ENCODE peak calls at places on chromosomes 13 and 19, in eight cellular contexts. One of them, this sample, is unnamed. For H3K9me3 and H3K4me1, the result is how much of the 10 kb centered on the place peaks cover.

GRCh38 chr19:6421075-6422014 is 3.3 kb downstream of the KHSRP start:
- DNase-seq in mammary epithelial cell: no peak
- DNase-seq in psoas muscle: no peak
- DNase-seq in HCT116: no peak
- DNase-seq in cardiac muscle cell: no peak
- DNase-seq in body of pancreas: no peak
- DNase-seq in ascending aorta: no peak
- DNase-seq in thoracic aorta: no peak
- DNase-seq in this sample: no peak

GRCh38 chr19:5627395-5627904 is 4.6 kb downstream of the SAFB start:
- DNase-seq in mammary epithelial cell: no peak
- DNase-seq in psoas muscle: peak
- DNase-seq in HCT116: no peak
- DNase-seq in cardiac muscle cell: no peak
- DNase-seq in body of pancreas: peak
- DNase-seq in ascending aorta: peak
- DNase-seq in thoracic aorta: no peak
- DNase-seq in this sample: peak

GRCh38 chr13:43316997-43317396 is 293.6 kb downstream of the DNAJC15 start:
- DNase-seq in mammary epithelial cell: no peak
- DNase-seq in psoas muscle: peak
- DNase-seq in HCT116: no peak
- DNase-seq in cardiac muscle cell: peak
- DNase-seq in body of pancreas: peak
- DNase-seq in ascending aorta: no peak
- DNase-seq in thoracic aorta: no peak
- DNase-seq in this sample: no peak

GRCh38 chr13:113551081-113552000 is 33.2 kb upstream of the TFDP1 start:
- DNase-seq in mammary epithelial cell: no peak
- DNase-seq in psoas muscle: no peak
- DNase-seq in HCT116: no peak
- DNase-seq in cardiac muscle cell: no peak
- DNase-seq in body of pancreas: no peak
- DNase-seq in ascending aorta: peak
- DNase-seq in thoracic aorta: no peak
- DNase-seq in this sample: no peak

GRCh38 chr13:54232700-54233099 is 1204.1 kb downstream of the OLFM4 start:
- DNase-seq in mammary epithelial cell: no peak
- DNase-seq in psoas muscle: no peak
- DNase-seq in HCT116: no peak
- DNase-seq in cardiac muscle cell: no peak
- DNase-seq in body of pancreas: no peak
- DNase-seq in ascending aorta: no peak
- DNase-seq in thoracic aorta: no peak
- DNase-seq in this sample: no peak

GRCh38 chr19:49502866-49503581 is 6.8 kb downstream of the RPS11 start:
- DNase-seq in mammary epithelial cell: peak
- DNase-seq in psoas muscle: no peak
- DNase-seq in HCT116: peak
- DNase-seq in cardiac muscle cell: peak
- DNase-seq in body of pancreas: peak
- DNase-seq in ascending aorta: no peak
- DNase-seq in thoracic aorta: no peak
- DNase-seq in this sample: no peak

GRCh38 chr13:41418027-41418426 is 39.3 kb upstream of the RGCC start:
- DNase-seq in mammary epithelial cell: no peak
- DNase-seq in psoas muscle: no peak
- DNase-seq in HCT116: no peak
- DNase-seq in cardiac muscle cell: peak
- DNase-seq in body of pancreas: no peak
- DNase-seq in ascending aorta: no peak
- DNase-seq in thoracic aorta: no peak
- DNase-seq in this sample: no peak

GRCh38 chr19:53597023-53597422 is 34.8 kb upstream of the DPRX start:
- DNase-seq in mammary epithelial cell: peak
- DNase-seq in psoas muscle: no peak
- DNase-seq in HCT116: no peak
- DNase-seq in cardiac muscle cell: no peak
- DNase-seq in body of pancreas: no peak
- DNase-seq in ascending aorta: no peak
- DNase-seq in thoracic aorta: no peak
- DNase-seq in this sample: no peak

GRCh38 chr19:49145485-49146407 is 9.4 kb downstream of the HRC start:
- DNase-seq in mammary epithelial cell: peak
- DNase-seq in psoas muscle: peak
- DNase-seq in HCT116: peak
- DNase-seq in cardiac muscle cell: peak
- DNase-seq in body of pancreas: peak
- DNase-seq in ascending aorta: peak
- DNase-seq in thoracic aorta: no peak
- DNase-seq in this sample: peak

GRCh38 chr19:34336781-34337271 is 28.2 kb upstream of the GPI start:
- DNase-seq in mammary epithelial cell: peak
- DNase-seq in psoas muscle: no peak
- DNase-seq in HCT116: peak
- DNase-seq in cardiac muscle cell: peak
- DNase-seq in body of pancreas: peak
- DNase-seq in ascending aorta: peak
- DNase-seq in thoracic aorta: no peak
- DNase-seq in this sample: no peak

GRCh38 chr13:75802161-75802560 is 166.0 kb downstream of the LMO7 start:
- DNase-seq in mammary epithelial cell: no peak
- DNase-seq in psoas muscle: no peak
- DNase-seq in HCT116: no peak
- DNase-seq in cardiac muscle cell: no peak
- DNase-seq in body of pancreas: no peak
- DNase-seq in ascending aorta: no peak
- DNase-seq in thoracic aorta: no peak
- DNase-seq in this sample: no peak

GRCh38 chr13:85142351-85142750 is 656.9 kb downstream of the SLITRK6 start:
- DNase-seq in mammary epithelial cell: no peak
- DNase-seq in psoas muscle: no peak
- DNase-seq in HCT116: no peak
- DNase-seq in cardiac muscle cell: no peak
- DNase-seq in body of pancreas: no peak
- DNase-seq in ascending aorta: no peak
- DNase-seq in thoracic aorta: no peak
- DNase-seq in this sample: no peak

GRCh38 chr19:4023600-4024398 is 16.3 kb downstream of the PIAS4 start:
- DNase-seq in mammary epithelial cell: no peak
- DNase-seq in psoas muscle: no peak
- DNase-seq in HCT116: no peak
- DNase-seq in cardiac muscle cell: no peak
- DNase-seq in body of pancreas: no peak
- DNase-seq in ascending aorta: no peak
- DNase-seq in thoracic aorta: no peak
- DNase-seq in this sample: peak

GRCh38 chr19:33373701-33374405 is at the start of gene CEBPG:
- DNase-seq in mammary epithelial cell: peak
- DNase-seq in psoas muscle: peak
- DNase-seq in HCT116: no peak
- DNase-seq in cardiac muscle cell: peak
- DNase-seq in body of pancreas: peak
- DNase-seq in ascending aorta: no peak
- DNase-seq in thoracic aorta: no peak
- DNase-seq in this sample: peak

DNA sequence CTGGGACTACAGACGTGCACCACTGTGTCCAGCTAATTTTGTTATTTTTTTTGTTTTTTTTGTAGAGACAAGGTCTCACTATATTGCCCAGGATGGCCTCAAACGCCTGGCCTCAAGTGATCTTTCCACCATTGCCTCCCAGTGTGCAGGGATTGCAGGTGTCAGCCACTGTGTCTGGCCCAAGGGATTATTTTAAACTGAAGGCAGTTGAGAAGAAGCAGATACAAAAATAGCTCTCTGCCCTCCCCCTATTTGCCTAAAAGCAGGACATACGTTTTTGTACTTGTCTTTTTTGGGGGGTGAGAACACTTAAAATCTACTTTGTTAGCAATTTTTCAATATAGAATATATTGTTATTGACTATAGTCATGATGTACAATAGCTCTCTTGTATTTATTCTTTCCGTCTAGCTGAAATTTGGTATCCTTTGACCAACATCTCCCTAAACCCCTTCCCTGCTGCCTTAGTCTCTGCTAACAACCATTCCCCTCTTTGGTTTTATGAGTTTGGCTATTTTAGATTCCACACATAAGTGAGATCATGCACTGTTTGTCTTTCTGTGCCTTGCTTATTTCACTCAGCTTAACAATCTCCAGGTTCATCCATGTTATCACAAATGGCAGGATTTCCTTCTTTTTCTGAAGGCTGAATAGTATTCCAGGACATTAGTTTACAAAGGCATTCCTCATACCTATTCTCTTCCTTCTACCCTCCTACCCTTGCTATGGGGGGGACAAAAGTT is 34.9 kb downstream of the ADGRE3 start:
- DNase-seq in mammary epithelial cell: no peak
- DNase-seq in psoas muscle: no peak
- DNase-seq in HCT116: no peak
- DNase-seq in cardiac muscle cell: no peak
- DNase-seq in body of pancreas: no peak
- DNase-seq in ascending aorta: no peak
- DNase-seq in thoracic aorta: no peak
- DNase-seq in this sample: no peak
- H3K9me3 ChIP-seq in mammary epithelial cell: under half
- H3K9me3 ChIP-seq in psoas muscle: under half
- H3K9me3 ChIP-seq in HCT116: under half
- H3K9me3 ChIP-seq in cardiac muscle cell: under half
- H3K9me3 ChIP-seq in body of pancreas: under half
- H3K9me3 ChIP-seq in ascending aorta: under half
- H3K9me3 ChIP-seq in thoracic aorta: under half
- H3K9me3 ChIP-seq in this sample: under half

GRCh38 chr13:79482271-79482970 is 1.5 kb downstream of the NDFIP2 start:
- DNase-seq in mammary epithelial cell: no peak
- DNase-seq in psoas muscle: no peak
- DNase-seq in HCT116: no peak
- DNase-seq in cardiac muscle cell: peak
- DNase-seq in body of pancreas: no peak
- DNase-seq in ascending aorta: no peak
- DNase-seq in thoracic aorta: no peak
- DNase-seq in this sample: no peak

GRCh38 chr13:79483302-79483701 is 2.3 kb downstream of the NDFIP2 start:
- DNase-seq in mammary epithelial cell: peak
- DNase-seq in psoas muscle: no peak
- DNase-seq in HCT116: no peak
- DNase-seq in cardiac muscle cell: peak
- DNase-seq in body of pancreas: no peak
- DNase-seq in ascending aorta: no peak
- DNase-seq in thoracic aorta: no peak
- DNase-seq in this sample: no peak

GRCh38 chr13:79486433-79487188 is 5.7 kb downstream of the NDFIP2 start:
- DNase-seq in mammary epithelial cell: no peak
- DNase-seq in psoas muscle: no peak
- DNase-seq in HCT116: no peak
- DNase-seq in cardiac muscle cell: no peak
- DNase-seq in body of pancreas: no peak
- DNase-seq in ascending aorta: no peak
- DNase-seq in thoracic aorta: no peak
- DNase-seq in this sample: no peak

GRCh38 chr13:79485014-79485441 is 4.1 kb downstream of the NDFIP2 start:
- DNase-seq in mammary epithelial cell: peak
- DNase-seq in psoas muscle: no peak
- DNase-seq in HCT116: no peak
- DNase-seq in cardiac muscle cell: peak
- DNase-seq in body of pancreas: peak
- DNase-seq in ascending aorta: no peak
- DNase-seq in thoracic aorta: no peak
- DNase-seq in this sample: no peak

DNA sequence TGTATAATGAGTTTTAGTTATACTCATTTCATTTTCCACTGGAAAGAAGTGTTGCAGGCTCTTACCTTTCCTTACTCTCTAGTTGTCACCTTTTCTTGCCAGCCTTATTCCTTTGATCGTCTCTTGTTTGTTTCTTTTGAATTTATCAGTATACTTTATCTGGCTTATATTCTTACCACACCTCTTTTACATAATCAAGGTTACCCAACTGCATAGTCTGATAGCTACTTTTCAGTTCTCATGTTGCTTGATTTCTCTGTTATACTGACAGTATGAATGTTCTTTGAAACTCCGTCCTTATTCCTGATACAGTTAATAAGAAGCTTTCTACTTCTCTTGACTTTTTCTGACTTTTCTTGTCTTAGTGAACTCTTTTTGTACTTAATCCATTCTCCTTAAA is 4.5 kb downstream of the NDFIP2 start:
- DNase-seq in mammary epithelial cell: no peak
- DNase-seq in psoas muscle: no peak
- DNase-seq in HCT116: no peak
- DNase-seq in cardiac muscle cell: no peak
- DNase-seq in body of pancreas: no peak
- DNase-seq in ascending aorta: no peak
- DNase-seq in thoracic aorta: no peak
- DNase-seq in this sample: no peak
- H3K27ac ChIP-seq in mammary epithelial cell: peak
- H3K27ac ChIP-seq in psoas muscle: peak
- H3K27ac ChIP-seq in HCT116: no peak
- H3K27ac ChIP-seq in cardiac muscle cell: peak
- H3K27ac ChIP-seq in body of pancreas: peak
- H3K27ac ChIP-seq in ascending aorta: no peak
- H3K27ac ChIP-seq in thoracic aorta: no peak
- H3K27ac ChIP-seq in this sample: peak

DNA sequence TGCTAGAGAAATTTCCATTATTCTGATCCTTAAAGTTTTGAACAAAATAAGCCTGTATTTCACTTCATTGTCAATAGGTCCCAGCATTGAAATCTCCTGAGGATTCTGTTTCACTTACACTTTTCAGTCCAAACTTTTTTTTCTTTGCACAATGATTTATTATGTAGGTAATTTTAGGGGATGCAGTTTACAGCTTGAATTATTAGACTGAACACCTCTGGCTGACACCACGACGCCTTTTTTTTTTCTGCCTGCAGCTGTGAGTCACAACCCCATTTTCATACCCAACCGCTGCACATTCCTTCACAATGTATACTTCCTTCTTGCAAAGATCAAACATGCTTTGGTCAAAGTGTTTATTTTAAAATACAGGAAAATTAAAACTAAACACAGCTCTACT is 11.3 kb downstream of the ZIC2 start:
- DNase-seq in mammary epithelial cell: peak
- DNase-seq in psoas muscle: no peak
- DNase-seq in HCT116: no peak
- DNase-seq in cardiac muscle cell: no peak
- DNase-seq in body of pancreas: no peak
- DNase-seq in ascending aorta: no peak
- DNase-seq in thoracic aorta: no peak
- DNase-seq in this sample: no peak
- H3K4me1 ChIP-seq in mammary epithelial cell: under half
- H3K4me1 ChIP-seq in psoas muscle: under half
- H3K4me1 ChIP-seq in HCT116: under half
- H3K4me1 ChIP-seq in cardiac muscle cell: under half
- H3K4me1 ChIP-seq in body of pancreas: under half
- H3K4me1 ChIP-seq in ascending aorta: under half
- H3K4me1 ChIP-seq in thoracic aorta: under half
- H3K4me1 ChIP-seq in this sample: under half

DNA sequence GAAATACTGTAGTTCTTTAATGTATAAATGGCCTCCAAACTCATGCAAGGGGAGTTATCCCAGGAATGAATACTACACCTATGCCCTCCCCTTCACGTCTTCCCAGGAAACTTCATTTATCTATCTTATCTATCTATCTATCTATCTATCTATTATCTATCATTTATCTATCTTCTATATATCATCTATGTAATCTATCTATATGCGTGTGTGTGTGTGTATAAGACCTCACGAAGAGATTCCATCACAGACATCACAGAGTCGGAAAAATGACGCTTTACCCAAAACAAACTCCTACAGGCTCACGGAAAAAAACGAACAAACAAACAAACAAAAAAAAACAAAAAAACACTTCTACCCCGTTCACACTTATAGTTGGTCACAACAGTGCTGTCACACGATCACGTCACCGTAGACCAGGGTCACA is 486 bp downstream of the ZNF529 start:
- DNase-seq in mammary epithelial cell: no peak
- DNase-seq in psoas muscle: no peak
- DNase-seq in HCT116: no peak
- DNase-seq in cardiac muscle cell: no peak
- DNase-seq in body of pancreas: no peak
- DNase-seq in ascending aorta: no peak
- DNase-seq in thoracic aorta: no peak
- DNase-seq in this sample: no peak
- H3K9me3 ChIP-seq in mammary epithelial cell: under half
- H3K9me3 ChIP-seq in psoas muscle: under half
- H3K9me3 ChIP-seq in HCT116: under half
- H3K9me3 ChIP-seq in cardiac muscle cell: under half
- H3K9me3 ChIP-seq in body of pancreas: under half
- H3K9me3 ChIP-seq in ascending aorta: under half
- H3K9me3 ChIP-seq in thoracic aorta: under half
- H3K9me3 ChIP-seq in this sample: under half